ENCODE peak calls at places on chromosomes 12 and 14, in four cellular contexts. One of them, this sample, is unnamed.

GRCh38 chr12:71469235-71469873 is 29.8 kb downstream of the LGR5 start:
- DNase-seq in NT2/D1: no peak
- DNase-seq in tibial artery: no peak
- DNase-seq in A549: no peak
- DNase-seq in this sample: peak; percentile 50

GRCh38 chr14:74954232-74954946 is 1.0 kb downstream of the PGF start:
- DNase-seq in tibial artery: peak; percentile 82
- DNase-seq in NT2/D1: no peak
- DNase-seq in A549: no peak
- DNase-seq in this sample: no peak

GRCh38 chr14:94373708-94374107 is 14.7 kb downstream of the SERPINA1 start:
- DNase-seq in A549: peak; percentile 34
- DNase-seq in tibial artery: no peak
- DNase-seq in NT2/D1: no peak
- DNase-seq in this sample: no peak

GRCh38 chr12:125249066-125249824 is 184.0 kb downstream of the AACS start:
- DNase-seq in tibial artery: no peak
- DNase-seq in NT2/D1: no peak
- DNase-seq in A549: no peak
- DNase-seq in this sample: no peak

GRCh38 chr14:81737938-81738337 is 204.3 kb upstream of the SEL1L start:
- DNase-seq in tibial artery: no peak
- DNase-seq in NT2/D1: no peak
- DNase-seq in A549: no peak
- DNase-seq in this sample: no peak

GRCh38 chr14:23141706-23142467 is 22.8 kb upstream of the CEBPE start:
- DNase-seq in A549: peak; percentile 34
- DNase-seq in tibial artery: peak; percentile 94
- DNase-seq in NT2/D1: no peak
- DNase-seq in this sample: no peak

GRCh38 chr12:32765906-32766305 is 10.2 kb upstream of the YARS2 start:
- DNase-seq in tibial artery: no peak
- DNase-seq in NT2/D1: no peak
- DNase-seq in A549: no peak
- DNase-seq in this sample: no peak

GRCh38 chr12:59649203-59649602 is 53.4 kb downstream of the SLC16A7 start:
- DNase-seq in NT2/D1: no peak
- DNase-seq in A549: no peak
- DNase-seq in tibial artery: no peak
- DNase-seq in this sample: no peak

GRCh38 chr12:130754234-130755001 is 38.3 kb upstream of the RIMBP2 start:
- DNase-seq in tibial artery: no peak
- DNase-seq in A549: no peak
- DNase-seq in NT2/D1: no peak
- DNase-seq in this sample: no peak

GRCh38 chr12:24496755-24497154 is 452.1 kb downstream of the BCAT1 start:
- DNase-seq in tibial artery: no peak
- DNase-seq in A549: no peak
- DNase-seq in NT2/D1: no peak
- DNase-seq in this sample: no peak

GRCh38 chr12:57157588-57158173 is 10.3 kb upstream of the LRP1-AS start:
- DNase-seq in NT2/D1: no peak
- DNase-seq in A549: no peak
- DNase-seq in tibial artery: no peak
- DNase-seq in this sample: no peak

GRCh38 chr12:14066021-14066420 is 84.6 kb upstream of the GRIN2B start:
- DNase-seq in NT2/D1: no peak
- DNase-seq in tibial artery: no peak
- DNase-seq in A549: no peak
- DNase-seq in this sample: no peak

GRCh38 chr12:78918221-78918620 is 53.6 kb downstream of the SYT1 start:
- DNase-seq in NT2/D1: no peak
- DNase-seq in tibial artery: no peak
- DNase-seq in A549: no peak
- DNase-seq in this sample: no peak

GRCh38 chr12:40436564-40436963 is 211.8 kb downstream of the LRRK2 start:
- DNase-seq in A549: no peak
- DNase-seq in tibial artery: no peak
- DNase-seq in NT2/D1: no peak
- DNase-seq in this sample: no peak

GRCh38 chr12:3419538-3419937 is 71.5 kb upstream of the PRMT8 start:
- DNase-seq in NT2/D1: no peak
- DNase-seq in A549: no peak
- DNase-seq in tibial artery: no peak
- DNase-seq in this sample: no peak

GRCh38 chr14:37150414-37150813 is 22.0 kb downstream of the SLC25A21 start:
- DNase-seq in tibial artery: no peak
- DNase-seq in A549: peak; percentile 44
- DNase-seq in NT2/D1: no peak
- DNase-seq in this sample: peak; percentile 37

DNA sequence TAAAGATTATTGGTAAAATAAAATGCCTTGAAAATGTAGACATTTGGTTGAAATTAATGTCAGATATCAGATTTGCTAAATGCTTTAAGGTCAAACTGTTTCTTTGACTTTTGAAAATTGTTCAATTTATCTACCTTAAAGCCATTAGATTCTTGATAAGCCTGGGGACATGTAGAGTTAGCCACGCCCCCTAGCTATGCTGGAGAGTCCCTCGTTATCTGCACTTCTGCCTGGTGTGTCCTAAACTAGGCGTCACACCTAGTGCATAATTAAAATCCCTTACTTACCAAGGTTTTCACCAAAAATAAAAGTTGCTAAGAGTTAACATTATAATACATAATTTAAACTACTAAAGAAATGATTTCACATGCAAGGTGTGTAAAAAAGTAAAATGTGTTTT is 79.5 kb downstream of the EGLN3 start:
- DNase-seq in NT2/D1: no peak
- DNase-seq in A549: no peak
- DNase-seq in tibial artery: no peak
- DNase-seq in this sample: peak; percentile 21
- H3K4me1 ChIP-seq in NT2/D1: no peaks in the 10 kb centered on the region
- H3K4me1 ChIP-seq in A549: no peaks in the 10 kb centered on the region
- H3K4me1 ChIP-seq in tibial artery: no peaks in the 10 kb centered on the region
- H3K4me1 ChIP-seq in this sample: no peaks in the 10 kb centered on the region

DNA sequence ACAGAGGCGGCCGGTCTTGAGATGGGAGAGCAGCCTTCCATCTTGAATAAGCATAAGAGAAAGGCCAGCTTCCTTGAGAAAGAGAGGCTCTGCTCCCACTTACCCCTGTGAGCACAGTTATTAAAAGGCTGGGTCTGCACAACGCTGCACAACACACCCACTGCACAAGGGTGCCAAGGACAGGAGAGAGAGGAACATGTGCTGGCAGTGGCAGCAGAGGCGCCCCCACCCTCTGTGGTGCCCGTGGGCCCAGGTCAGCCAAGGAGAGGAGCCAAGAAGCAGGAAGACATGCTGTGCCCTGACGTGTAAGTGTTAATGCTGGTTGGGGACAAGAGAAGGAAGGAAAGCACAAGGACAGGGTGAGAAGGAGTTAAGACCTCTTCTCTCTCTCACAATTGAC is 144.4 kb downstream of the TTC7B start:
- DNase-seq in tibial artery: no peak
- DNase-seq in A549: no peak
- DNase-seq in NT2/D1: no peak
- DNase-seq in this sample: no peak
- H3K4me1 ChIP-seq in tibial artery: peaks cover 46% of the 10 kb centered on the region
- H3K4me1 ChIP-seq in A549: no peaks in the 10 kb centered on the region
- H3K4me1 ChIP-seq in NT2/D1: peaks cover 3% of the 10 kb centered on the region
- H3K4me1 ChIP-seq in this sample: no peaks in the 10 kb centered on the region

DNA sequence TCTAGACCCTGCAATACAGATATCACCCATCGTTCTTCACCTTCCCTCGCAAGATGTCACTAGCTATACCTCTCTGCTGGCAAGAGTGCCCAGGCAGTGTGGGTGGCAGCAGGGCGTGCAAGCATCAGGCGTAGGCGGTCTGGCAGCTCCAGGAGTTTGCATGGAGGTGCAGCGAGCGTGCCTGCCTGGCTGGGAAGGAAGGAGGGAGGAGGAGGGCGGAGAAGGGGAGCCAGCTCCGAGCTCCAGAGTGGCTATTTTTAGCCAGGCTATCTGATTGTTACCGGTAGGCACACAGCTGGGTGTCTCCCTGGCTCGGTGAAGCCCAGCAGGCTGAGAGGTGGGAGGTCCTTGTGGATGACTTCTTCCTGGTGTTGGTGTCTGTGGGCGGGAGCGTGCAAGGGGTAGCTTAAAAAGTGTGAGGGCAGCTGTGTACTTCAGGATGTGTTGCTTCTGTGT is 6.2 kb downstream of the FOXJ2 start:
- DNase-seq in A549: no peak
- DNase-seq in NT2/D1: peak; percentile 93
- DNase-seq in tibial artery: peak; percentile 85
- DNase-seq in this sample: peak; percentile 51
- H3K4me1 ChIP-seq in A549: peaks cover 22% of the 10 kb centered on the region
- H3K4me1 ChIP-seq in NT2/D1: peaks cover 35% of the 10 kb centered on the region
- H3K4me1 ChIP-seq in tibial artery: peaks cover 60% of the 10 kb centered on the region
- H3K4me1 ChIP-seq in this sample: peaks cover 29% of the 10 kb centered on the region

DNA sequence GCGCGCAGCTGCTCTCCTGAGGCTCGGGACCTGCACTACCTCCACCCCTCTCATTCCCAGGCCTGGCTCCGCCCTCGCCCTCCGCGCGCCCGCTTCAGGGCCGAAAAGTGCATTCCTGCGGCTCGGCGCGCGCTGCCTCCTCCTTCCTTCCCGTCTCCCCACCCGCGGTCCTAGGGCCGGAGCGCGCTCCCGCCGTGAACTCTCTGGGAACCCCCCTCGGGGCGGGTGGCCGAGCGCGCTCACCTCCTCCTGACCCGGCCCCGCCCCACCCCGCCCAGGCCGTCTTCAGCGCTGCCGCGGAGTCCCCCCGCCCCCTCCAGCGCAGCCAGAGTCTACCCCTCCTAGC is 11.2 kb downstream of the RARG start:
- DNase-seq in NT2/D1: peak; percentile 84
- DNase-seq in tibial artery: peak; percentile 96
- DNase-seq in A549: peak; percentile 98
- DNase-seq in this sample: peak; percentile 75
- H3K4me1 ChIP-seq in NT2/D1: peaks cover 45% of the 10 kb centered on the region
- H3K4me1 ChIP-seq in tibial artery: peaks cover 69% of the 10 kb centered on the region
- H3K4me1 ChIP-seq in A549: peaks cover 63% of the 10 kb centered on the region
- H3K4me1 ChIP-seq in this sample: no peaks in the 10 kb centered on the region